ENCODE peak calls at places on chromosomes 11 and 22, in four cellular contexts. F is HepG2, D is GM12878, Y is K562. V is an unnamed sample.

GRCh38 chr11:126060651-126061220 is 1.9 kb downstream of the CDON start:
- DNase-seq in Y (no peak), F (peak), D (no peak), V (no peak)

GRCh38 chr11:134643115-134643514 is 231.1 kb upstream of the B3GAT1 start:
- DNase-seq in Y (no peak), D (no peak), F (no peak), V (peak)

GRCh38 chr11:10633261-10633660 is 60.3 kb downstream of the IRAG1 start:
- DNase-seq in Y (no peak), F (no peak), D (no peak), V (no peak)

GRCh38 chr11:36177837-36178236 is 111.4 kb downstream of the COMMD9 start:
- DNase-seq in F (no peak), D (no peak), Y (no peak), V (no peak)

GRCh38 chr11:61955416-61956135 is 5.4 kb downstream of the BEST1 start:
- DNase-seq in D (no peak), Y (no peak), F (no peak), V (peak)

GRCh38 chr11:44852159-44852707 is 98.5 kb downstream of the TP53I11 start:
- DNase-seq in D (no peak), F (no peak), Y (no peak), V (no peak)

GRCh38 chr11:34252015-34252414 is 105.8 kb downstream of the ABTB2 start:
- DNase-seq in F (no peak), D (no peak), Y (no peak), V (no peak)

GRCh38 chr11:74318241-74318932 is 6.9 kb upstream of the P4HA3 start:
- DNase-seq in Y (no peak), D (no peak), F (no peak), V (no peak)

GRCh38 chr11:4467811-4468606 is 14.4 kb upstream of the OR52K1 start:
- DNase-seq in D (no peak), Y (no peak), F (no peak), V (no peak)

GRCh38 chr11:126634963-126635362 is 279.5 kb downstream of the ST3GAL4 start:
- DNase-seq in D (no peak), F (no peak), Y (no peak), V (no peak)

GRCh38 chr11:60970369-60970774 is 1.1 kb upstream of the CD6 start:
- DNase-seq in F (peak), D (no peak), Y (peak), V (peak)

GRCh38 chr11:119011476-119011875 is 6.7 kb downstream of the RPS25 start:
- DNase-seq in D (no peak), Y (no peak), F (no peak), V (peak)

GRCh38 chr22:31100762-31101525 is 6.4 kb downstream of the SELENOM start:
- DNase-seq in F (no peak), D (no peak), Y (no peak), V (no peak)

GRCh38 chr22:43186272-43187170 is at the start of gene TTLL12:
- DNase-seq in Y (peak), D (no peak), F (no peak), V (peak)

GRCh38 chr11:120168960-120169681 is 31.2 kb upstream of the TRIM29 start:
- DNase-seq in Y (peak), F (peak), D (no peak), V (peak)

GRCh38 chr11:2127357-2127971 is 11.7 kb downstream of the IGF2 start:
- DNase-seq in F (no peak), Y (no peak), D (no peak), V (no peak)

GRCh38 chr22:49368221-49368975 is 459.3 kb downstream of the BRD1 start:
- DNase-seq in D (no peak), F (no peak), Y (no peak), V (no peak)

GRCh38 chr11:134205729-134206128 is 18.0 kb downstream of the NCAPD3 start:
- DNase-seq in Y (no peak), D (no peak), F (no peak), V (no peak)

GRCh38 chr11:119056397-119056999 is 507 bp downstream of the HYOU1 start:
- DNase-seq in Y (peak), D (no peak), F (no peak), V (peak)

GRCh38 chr11:100563541-100564280 is 123.4 kb upstream of the ARHGAP42 start:
- DNase-seq in D (no peak), F (no peak), Y (no peak), V (no peak)

GRCh38 chr22:43346521-43346929 is 3.4 kb upstream of the SCUBE1 start:
- DNase-seq in D (no peak), F (peak), Y (peak), V (peak)

GRCh38 chr22:22692707-22693530 is 48.5 kb downstream of the GGTLC2 start:
- DNase-seq in F (peak), D (no peak), Y (peak), V (peak)

GRCh38 chr22:39237276-39238123 is 7.3 kb downstream of the PDGFB start:
- DNase-seq in D (no peak), Y (no peak), F (no peak), V (no peak)

GRCh38 chr11:68271781-68272608 is at the start of gene C11orf24:
- DNase-seq in Y (peak), F (peak), D (peak), V (peak)

GRCh38 chr11:125170406-125171031 is 6.0 kb downstream of the PKNOX2 start:
- DNase-seq in D (no peak), Y (peak), F (no peak), V (peak)

GRCh38 chr11:12674936-12675696 is 895 bp downstream of the TEAD1 start:
- DNase-seq in D (no peak), F (no peak), Y (peak), V (peak)

GRCh38 chr11:1232328-1233321 is 9.8 kb downstream of the MUC5B start:
- DNase-seq in F (no peak), D (no peak), Y (no peak), V (no peak)

GRCh38 chr11:100354736-100355135 is 332.4 kb upstream of the ARHGAP42 start:
- DNase-seq in Y (no peak), D (no peak), F (no peak), V (no peak)

GRCh38 chr22:46043339-46043738 is 66.4 kb upstream of the WNT7B start:
- DNase-seq in F (no peak), D (no peak), Y (no peak), V (no peak)

GRCh38 chr22:25062378-25063095 is 110.0 kb downstream of the KIAA1671 start:
- DNase-seq in Y (no peak), D (no peak), F (no peak), V (no peak)

GRCh38 chr11:19229671-19230070 is 11.1 kb downstream of the E2F8 start:
- DNase-seq in Y (no peak), F (no peak), D (no peak), V (no peak)

GRCh38 chr11:6249822-6250555 is 9.6 kb upstream of the CCKBR start:
- DNase-seq in Y (peak), D (no peak), F (no peak), V (no peak)
- TF ChIP-seq CREB1 in Y (no peak), D (no peak), F (no peak), V (no peak)

DNA sequence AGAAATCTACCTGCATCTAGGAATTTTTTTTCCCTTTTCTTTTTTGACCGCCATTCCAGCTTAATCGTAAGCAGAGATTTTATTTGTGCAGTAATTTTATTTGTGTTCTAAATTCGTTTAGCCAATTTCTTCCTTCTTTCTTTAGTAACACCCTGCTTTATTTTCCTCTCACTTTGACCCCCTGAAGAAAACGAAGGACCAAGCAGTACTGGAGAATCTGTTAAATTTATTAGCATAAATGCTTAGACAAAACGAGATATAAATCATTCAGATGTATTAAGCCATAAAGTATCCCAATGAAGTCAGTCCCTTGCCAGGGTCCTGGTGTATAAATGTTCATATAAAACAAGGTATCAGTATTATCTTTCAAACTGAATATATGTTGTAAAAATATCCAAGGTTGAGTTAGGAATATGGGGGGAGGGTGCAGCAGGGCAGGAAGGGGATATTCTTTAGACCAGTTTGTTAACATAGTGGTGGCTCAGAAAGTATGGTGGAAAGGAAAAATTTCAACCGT is 5.1 kb upstream of the WT1 start:
- DNase-seq in Y (no peak), F (no peak), D (no peak), V (no peak)
- TF ChIP-seq EZH2 in Y (no peak), F (no peak), D (no peak), V (peak)

GRCh38 chr11:63874511-63874910 is 35.6 kb downstream of the MARK2 start:
- DNase-seq in F (no peak), D (no peak), Y (peak), V (no peak)
- TF ChIP-seq CREB1 in F (no peak), D (no peak), Y (no peak), V (no peak)

GRCh38 chr11:110710520-110711381 is 1.5 kb downstream of the ARHGAP20 start:
- DNase-seq in D (no peak), Y (no peak), F (peak), V (peak)
- TF ChIP-seq EZH2 in D (no peak), Y (no peak), F (peak), V (peak)

V was measured in GM23338.